ENCODE peak calls at places on chromosomes 11 and 22, in five cellular contexts. S is GM12864, T is GM10248, Q is nucleus accumbens, J is heart right ventricle. P is an unnamed sample.

GRCh38 chr11:106091480-106092123 is 14.1 kb downstream of the AASDHPPT start:
- DNase-seq in T (peak; percentile 48), S (peak; percentile 74), J (no peak), Q (no peak), P (peak; percentile 56)

GRCh38 chr22:34414467-34415440 is 494.5 kb upstream of the LARGE1 start:
- DNase-seq in J (peak; percentile 12), Q (no peak), S (peak; percentile 60), T (peak; percentile 16), P (peak; percentile 39)

GRCh38 chr22:50032109-50032871 is 19.7 kb upstream of the IL17REL start:
- DNase-seq in T (no peak), J (no peak), S (no peak), Q (no peak), P (no peak)

GRCh38 chr11:67006029-67006884 is 16.7 kb upstream of the SYT12 start:
- DNase-seq in T (no peak), S (no peak), Q (peak; percentile 45), J (no peak), P (no peak)

GRCh38 chr11:128421577-128421976 is 165.8 kb downstream of the ETS1 start:
- DNase-seq in S (no peak), T (no peak), J (no peak), Q (no peak), P (no peak)

GRCh38 chr22:46573781-46574437 is 36.5 kb upstream of the CELSR1 start:
- DNase-seq in T (no peak), J (no peak), S (no peak), Q (no peak), P (no peak)

GRCh38 chr11:131866535-131867400 is 496.4 kb downstream of the NTM start:
- DNase-seq in J (no peak), T (no peak), S (no peak), Q (no peak), P (no peak)

GRCh38 chr11:69671734-69672465 is 3.3 kb downstream of the LTO1 start:
- DNase-seq in J (no peak), Q (no peak), T (no peak), S (no peak), P (no peak)

GRCh38 chr22:22395230-22395629 is 113.3 kb downstream of the ZNF280B start:
- DNase-seq in J (no peak), S (no peak), Q (no peak), T (peak; percentile 23), P (no peak)

GRCh38 chr22:35629406-35630234 is 12.5 kb upstream of the MB start:
- DNase-seq in Q (no peak), J (peak; percentile 51), T (peak; percentile 69), S (no peak), P (peak; percentile 61)

GRCh38 chr11:120660024-120660565 is 148.5 kb downstream of the GRIK4 start:
- DNase-seq in T (peak; percentile 75), S (no peak), J (no peak), Q (no peak), P (no peak)

GRCh38 chr11:103901656-103902055 is 134.8 kb upstream of the DDI1 start:
- DNase-seq in J (no peak), T (no peak), Q (no peak), S (no peak), P (no peak)

GRCh38 chr11:1975185-1975584 is 22.5 kb downstream of the H19 start:
- DNase-seq in Q (no peak), T (no peak), S (no peak), J (no peak), P (no peak)

GRCh38 chr11:16897460-16898061 is 116.7 kb downstream of the PLEKHA7 start:
- DNase-seq in S (no peak), J (no peak), Q (no peak), T (no peak), P (no peak)

GRCh38 chr11:91263698-91264097 is 960.9 kb upstream of the FAT3 start:
- DNase-seq in S (no peak), J (no peak), T (no peak), Q (no peak), P (no peak)

GRCh38 chr11:66478823-66479740 is 1.2 kb upstream of the DPP3 start:
- DNase-seq in S (no peak), J (peak; percentile 47), Q (peak; percentile 47), T (peak; percentile 61), P (no peak)

GRCh38 chr11:30583505-30584280 is 2.5 kb downstream of the MPPED2 start:
- DNase-seq in T (no peak), J (peak; percentile 6), Q (peak; percentile 41), S (no peak), P (no peak)

GRCh38 chr11:75214411-75214821 is 26.2 kb upstream of the TPBGL start:
- DNase-seq in J (peak; percentile 90), Q (peak; percentile 25), S (peak; percentile 5), T (peak; percentile 74), P (peak; percentile 7)

GRCh38 chr11:55714982-55715888 is 53.2 kb downstream of the OR4C6 start:
- DNase-seq in S (no peak), J (no peak), T (no peak), Q (no peak), P (no peak)

GRCh38 chr22:39419911-39420310 is 20.3 kb downstream of the TAB1 start:
- DNase-seq in Q (no peak), J (no peak), S (no peak), T (no peak), P (no peak)

GRCh38 chr22:38756631-38757463 is 1.0 kb upstream of the SUN2 start:
- DNase-seq in S (no peak), T (no peak), Q (peak; percentile 17), J (no peak), P (no peak)